ENCODE peak calls at places on chromosomes 6 and 20, in seven cellular contexts. I is A549, G is GM12892, B is Peyer's patch, P is transverse colon, K is adrenal gland, J is endothelial cell of umbilical vein. A is an unnamed sample.

GRCh38 chr20:43569282-43569681 is 10.5 kb downstream of the SGK2 start:
- DNase-seq in G (no peak), K (no peak), I (no peak), J (no peak), B (no peak), P (no peak), A (no peak)

GRCh38 chr6:20652691-20653479 is 118.6 kb downstream of the CDKAL1 start:
- DNase-seq in G (no peak), K (no peak), J (peak), I (peak), P (no peak), B (no peak), A (no peak)

GRCh38 chr6:87822011-87822410 is 120.0 kb upstream of the AKIRIN2 start:
- DNase-seq in B (no peak), K (no peak), G (no peak), P (no peak), J (no peak), I (no peak), A (no peak)

GRCh38 chr6:107633680-107634141 is 143.8 kb downstream of the SOBP start:
- DNase-seq in B (no peak), P (no peak), G (no peak), J (no peak), K (no peak), I (no peak), A (no peak)

GRCh38 chr6:14876778-14877613 is 368.9 kb upstream of the JARID2 start:
- DNase-seq in G (no peak), P (no peak), J (peak), K (no peak), B (no peak), I (peak), A (no peak)

GRCh38 chr6:14153228-14153627 is 35.7 kb downstream of the CD83 start:
- DNase-seq in I (no peak), P (no peak), B (no peak), J (no peak), K (no peak), G (no peak), A (peak)

GRCh38 chr6:155079985-155080452 is 84.9 kb downstream of the TIAM2 start:
- DNase-seq in G (no peak), B (no peak), J (peak), K (peak), P (no peak), I (no peak), A (peak)

GRCh38 chr6:28940294-28940858 is 16.6 kb upstream of the TRIM27 start:
- DNase-seq in G (no peak), B (no peak), K (peak), P (peak), I (peak), J (no peak), A (no peak)

GRCh38 chr20:4855555-4855954 is 133.8 kb downstream of the PRND start:
- DNase-seq in G (no peak), P (no peak), J (no peak), K (peak), I (no peak), B (no peak), A (no peak)

GRCh38 chr6:143539106-143539505 is 27.6 kb upstream of the FUCA2 start:
- DNase-seq in B (no peak), J (no peak), G (no peak), P (no peak), I (no peak), K (no peak), A (no peak)

GRCh38 chr20:38633577-38634093 is 32.0 kb downstream of the ARHGAP40 start:
- DNase-seq in P (peak), G (peak), J (peak), B (peak), I (peak), K (peak), A (peak)

GRCh38 chr20:49245921-49246740 is 26.9 kb downstream of the DDX27 start:
- DNase-seq in P (no peak), B (no peak), J (peak), I (peak), K (no peak), G (peak), A (peak)

GRCh38 chr20:41476013-41476441 is 109.4 kb upstream of the EMILIN3 start:
- DNase-seq in B (no peak), I (peak), J (peak), P (peak), G (no peak), K (peak), A (peak)

GRCh38 chr20:63825331-63826118 is 5.5 kb downstream of the ZBTB46 start:
- DNase-seq in P (no peak), J (no peak), B (no peak), K (no peak), I (no peak), G (no peak), A (no peak)

GRCh38 chr20:50110141-50111047 is 2.6 kb downstream of the UBE2V1 start:
- DNase-seq in B (no peak), J (peak), K (no peak), G (no peak), I (peak), P (peak), A (peak)

GRCh38 chr6:83265384-83265783 is 72.2 kb downstream of the RWDD2A start:
- DNase-seq in J (no peak), B (no peak), I (no peak), K (peak), P (no peak), G (no peak), A (no peak)

GRCh38 chr6:157982297-157982579 is 575 bp downstream of the SYNJ2 start:
- DNase-seq in B (peak), P (peak), I (peak), G (no peak), J (peak), K (peak), A (peak)

GRCh38 chr6:39225543-39225942 is 3.7 kb downstream of the KCNK5 start:
- DNase-seq in K (no peak), B (peak), P (peak), J (no peak), I (no peak), G (no peak), A (peak)

GRCh38 chr6:80142586-80142985 is 36.1 kb downstream of the BCKDHB start:
- DNase-seq in G (no peak), J (no peak), K (no peak), B (no peak), I (no peak), P (no peak), A (no peak)

GRCh38 chr6:87558446-87558845 is 31.3 kb downstream of the RARS2 start:
- DNase-seq in I (no peak), J (no peak), K (no peak), P (no peak), G (no peak), B (no peak), A (no peak)

GRCh38 chr6:31878761-31879542 is at the start of gene SLC44A4:
- DNase-seq in B (peak), J (no peak), K (no peak), G (no peak), I (no peak), P (peak), A (no peak)

GRCh38 chr6:33634203-33634727 is 13.1 kb downstream of the ITPR3 start:
- DNase-seq in I (no peak), K (peak), G (no peak), J (peak), P (no peak), B (no peak), A (no peak)

DNA sequence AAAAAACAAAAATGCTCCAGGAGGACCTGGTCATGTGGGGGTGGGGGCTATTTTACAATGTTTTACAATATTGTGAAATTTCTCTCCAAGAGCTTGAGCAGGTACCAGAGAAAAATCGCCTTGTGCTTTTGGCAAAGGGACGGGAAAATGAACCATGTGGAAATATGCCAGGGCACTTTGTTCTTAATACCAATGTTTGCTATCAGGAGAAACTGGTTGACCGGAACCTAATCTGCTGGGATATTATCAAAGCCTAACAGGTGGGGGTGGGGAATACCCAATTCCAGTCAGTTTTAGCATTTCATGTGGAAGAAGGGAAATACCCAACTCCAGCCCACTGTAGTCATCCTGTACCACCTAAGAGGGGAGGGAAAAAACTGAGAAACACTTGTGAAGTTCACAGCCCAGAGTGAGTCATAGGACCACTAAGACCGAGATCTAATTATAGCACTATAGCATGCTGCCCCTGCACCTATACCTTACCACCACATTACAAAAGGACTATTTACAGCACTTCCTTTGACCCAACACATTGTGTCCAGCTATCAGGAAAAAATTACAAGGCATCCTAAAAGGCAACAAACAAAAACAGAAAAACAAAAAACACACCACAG is 84.0 kb upstream of the POPDC3 start:
- DNase-seq in B (no peak), J (no peak), K (no peak), P (no peak), I (no peak), G (no peak), A (no peak)
- TF ChIP-seq POLR2A in B (no peak), J (no peak), K (no peak), P (no peak), I (no peak), G (no peak), A (no peak)

DNA sequence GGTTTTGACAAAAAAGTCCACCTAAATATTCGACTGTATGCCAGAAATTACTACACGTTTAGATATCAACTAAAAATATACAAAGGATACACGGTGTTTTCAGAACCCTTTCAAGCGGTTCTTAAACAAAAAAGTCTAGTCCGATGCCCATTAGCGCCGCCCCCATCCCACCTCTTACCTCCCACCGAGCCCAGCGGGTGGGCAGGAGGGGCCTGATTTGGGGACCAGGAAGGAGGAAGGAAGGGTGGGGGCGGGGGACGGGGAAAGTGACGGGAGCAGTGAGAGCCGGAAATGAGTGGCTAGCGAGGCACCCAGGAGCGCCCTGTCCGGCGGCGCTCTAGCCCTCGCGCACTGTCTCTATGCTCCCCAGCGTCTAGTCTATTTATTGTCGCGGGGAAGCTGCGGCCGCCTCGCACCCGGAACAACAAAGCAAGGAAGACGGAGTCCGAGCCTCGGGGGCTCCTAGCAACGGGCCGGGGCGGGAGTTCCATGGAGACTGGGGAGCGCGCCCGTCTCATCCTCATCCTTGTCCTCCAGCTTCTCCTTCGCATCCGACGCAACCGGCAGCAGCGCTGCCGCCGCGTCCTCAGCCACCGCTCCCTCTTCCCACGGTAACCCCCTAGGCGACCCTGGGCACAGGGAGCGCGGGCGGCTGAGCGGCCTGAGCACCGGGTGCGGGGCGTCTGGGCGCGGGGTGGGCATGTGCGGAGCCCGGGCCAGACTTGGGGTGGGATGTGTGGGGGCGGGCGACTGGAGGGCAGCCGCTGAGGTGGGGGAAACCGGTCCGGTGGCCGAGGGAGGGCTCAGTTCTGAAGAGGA is at the start of gene TBPL1:
- DNase-seq in G (peak), K (peak), J (peak), P (peak), I (peak), B (peak), A (peak)
- TF ChIP-seq POLR2A in G (peak), K (peak), J (peak), P (peak), I (peak), B (peak), A (peak)

GRCh38 chr6:43313813-43314212 is 5.2 kb upstream of the CRIP3 start:
- DNase-seq in B (no peak), J (no peak), K (no peak), P (no peak), I (no peak), G (no peak), A (no peak)
- TF ChIP-seq POLR2A in B (no peak), J (no peak), K (no peak), P (no peak), I (no peak), G (no peak), A (no peak)

DNA sequence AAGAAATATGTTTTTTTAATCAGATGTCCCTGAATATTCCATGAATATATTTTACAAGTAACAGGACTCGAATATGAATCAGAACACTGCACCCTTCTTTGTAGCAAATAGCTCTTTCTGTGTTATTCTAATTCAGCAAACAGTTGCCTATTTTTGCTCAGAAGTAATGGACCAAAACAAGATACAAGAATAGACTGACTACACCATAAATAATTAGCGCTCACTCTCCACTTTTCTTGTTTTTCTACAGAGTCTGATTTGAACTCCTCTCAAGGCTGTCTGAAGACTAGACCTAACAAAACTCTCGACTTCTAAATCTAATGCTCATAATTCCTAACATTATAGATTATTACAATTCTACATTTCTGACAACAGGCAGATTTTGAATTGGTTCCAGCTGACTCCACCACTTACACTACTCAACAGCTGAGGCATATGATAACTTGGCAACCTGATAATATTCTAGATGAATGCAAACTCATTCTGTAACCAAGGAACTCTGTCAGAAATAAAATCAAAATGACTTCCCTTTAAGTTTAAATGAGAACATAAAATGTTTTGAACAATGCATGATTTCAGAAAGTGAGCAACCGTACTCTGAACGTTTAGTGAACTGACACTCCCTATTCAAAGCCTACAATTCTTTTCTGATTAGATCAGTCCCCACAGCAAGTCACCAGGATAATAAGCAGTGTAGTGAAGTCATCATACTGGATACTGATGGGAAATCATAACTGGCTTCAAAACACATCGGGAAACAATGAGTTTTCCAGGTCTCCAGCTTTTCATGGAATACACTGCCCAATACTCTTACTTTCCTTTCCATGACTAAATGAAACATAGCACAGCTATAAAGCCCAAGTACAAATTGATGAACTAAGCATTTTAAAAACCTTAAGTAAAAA is 114.2 kb upstream of the BEND6 start:
- DNase-seq in P (no peak), B (no peak), G (no peak), K (no peak), J (peak), I (peak), A (no peak)
- TF ChIP-seq POLR2A in P (no peak), B (no peak), G (no peak), K (no peak), J (no peak), I (no peak), A (no peak)

DNA sequence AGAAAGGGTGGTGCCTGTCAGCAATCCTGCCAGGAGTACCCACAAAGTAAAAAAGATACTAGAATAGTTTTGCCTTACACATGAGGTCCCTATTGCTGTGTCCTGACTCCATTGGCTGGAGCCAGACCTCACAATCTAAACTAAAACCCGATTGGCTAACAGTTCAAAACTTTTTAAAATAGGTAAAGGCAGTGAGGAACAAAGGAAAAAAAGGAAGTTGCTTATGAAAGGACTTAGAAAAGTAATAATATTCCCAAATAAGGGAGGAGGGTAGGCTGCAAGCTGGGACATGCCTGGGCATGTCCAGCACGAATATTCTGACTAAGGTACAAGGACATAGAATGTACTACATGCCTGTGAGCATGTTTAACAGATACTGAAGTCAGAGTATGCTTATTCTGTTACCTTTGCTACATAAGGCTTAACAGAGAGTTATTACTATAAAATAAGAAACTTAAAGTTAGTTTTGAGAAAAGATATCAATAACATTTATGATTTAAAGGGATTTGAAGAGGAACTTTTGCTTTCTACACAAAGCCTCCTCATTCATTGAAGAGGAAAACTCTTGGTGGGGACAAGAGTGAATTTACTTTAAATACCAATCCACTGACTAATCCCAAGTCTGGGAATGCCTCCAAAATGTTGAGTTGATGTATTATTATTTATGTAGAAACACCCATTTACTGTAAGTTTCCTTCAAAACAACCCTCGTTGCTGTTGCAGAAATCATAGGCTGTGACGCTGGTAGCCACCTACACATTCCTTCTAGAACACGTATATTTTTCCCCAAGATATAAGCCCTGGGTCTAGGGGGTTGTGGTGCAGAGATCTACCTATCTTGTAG is 8.2 kb upstream of the MTHFD1L start:
- DNase-seq in B (no peak), P (no peak), G (no peak), K (peak), J (peak), I (peak), A (no peak)
- TF ChIP-seq POLR2A in B (no peak), P (no peak), G (no peak), K (no peak), J (peak), I (no peak), A (no peak)

DNA sequence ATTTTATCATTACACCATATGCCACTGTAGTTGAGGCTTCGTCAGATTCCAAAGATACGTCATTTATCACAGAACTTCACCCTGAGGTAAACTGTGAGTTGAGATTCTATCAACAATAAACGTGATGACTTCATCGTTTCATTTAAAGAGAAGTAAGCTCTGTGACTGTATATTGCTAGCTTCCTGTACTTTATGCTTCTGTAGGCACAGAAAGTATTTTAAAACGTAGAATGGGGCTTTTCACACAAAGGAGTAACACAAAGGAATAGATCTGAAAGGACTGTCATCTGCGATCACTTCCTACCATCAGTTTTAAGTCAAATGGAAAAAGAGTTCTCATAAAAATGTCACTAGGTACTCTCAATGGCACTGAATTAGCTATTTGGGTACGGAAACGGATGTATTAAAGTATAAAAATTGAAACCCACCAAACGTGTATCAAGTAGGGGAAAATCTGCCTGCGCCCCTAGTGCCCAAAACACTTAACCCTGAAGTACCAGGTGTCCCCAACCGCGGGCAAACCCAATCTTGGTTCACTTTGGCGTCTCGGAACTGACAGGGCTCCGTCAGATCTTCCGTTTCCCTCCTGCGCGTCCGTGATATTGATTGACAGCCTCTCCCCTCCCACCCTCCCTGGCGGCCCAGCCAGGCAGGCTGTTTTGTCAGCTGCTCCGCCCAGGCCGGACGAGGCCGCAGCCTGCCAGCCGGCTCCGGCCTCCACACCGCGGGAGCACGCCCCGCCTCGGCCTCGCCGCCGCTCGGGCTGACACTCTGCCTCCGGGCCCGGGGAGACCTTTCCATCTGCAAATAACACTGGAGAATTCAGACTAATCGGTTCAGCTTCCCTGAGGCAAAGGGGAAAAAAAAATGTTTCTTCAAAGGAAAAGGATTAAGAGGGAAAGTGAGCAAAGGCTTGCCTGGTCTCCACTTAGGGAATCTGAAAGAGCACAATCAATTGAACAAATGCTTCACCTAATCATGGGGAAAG is 234.7 kb upstream of the MCHR2 start:
- DNase-seq in P (peak), K (peak), G (peak), J (peak), B (peak), I (peak), A (peak)
- TF ChIP-seq POLR2A in P (no peak), K (no peak), G (no peak), J (peak), B (no peak), I (peak), A (no peak)

A was measured in erythroblast.